ENCODE peak calls at places on chromosome 12, in seven cellular contexts. U is lower leg skin; K is transverse colon; T is CD8-positive, alpha-beta T cell; P is fibroblast of mammary gland; D is WERI-Rb-1; S is HL-60. W is an unnamed sample.

GRCh38 chr12:67650127-67650495 is 1.6 kb downstream of the DYRK2 start:
- DNase-seq in T (peak; percentile 11), K (no peak), D (no peak), U (no peak), P (peak; percentile 38), S (no peak), W (no peak)

GRCh38 chr12:82359115-82359478 is 768 bp downstream of the METTL25 start:
- DNase-seq in P (no peak), K (no peak), T (no peak), S (peak; percentile 6), D (peak; percentile 16), U (no peak), W (no peak)

GRCh38 chr12:69045430-69045829 is 112.5 kb upstream of the CPM start:
- DNase-seq in U (no peak), T (no peak), S (no peak), P (no peak), K (no peak), D (no peak), W (no peak)

GRCh38 chr12:27965966-27966365 is 6.6 kb downstream of the PTHLH start:
- DNase-seq in T (no peak), S (no peak), K (no peak), U (no peak), D (no peak), P (peak; percentile 78), W (no peak)

GRCh38 chr12:93158065-93158843 is 219.5 kb upstream of the NUDT4 start:
- DNase-seq in K (no peak), P (no peak), D (no peak), U (no peak), T (no peak), S (no peak), W (no peak)

GRCh38 chr12:13203028-13203922 is 6.7 kb downstream of the EMP1 start:
- DNase-seq in P (peak; percentile 87), U (peak; percentile 80), K (peak; percentile 41), D (peak; percentile 73), S (peak; percentile 6), T (no peak), W (no peak)

GRCh38 chr12:114680498-114681148 is 3.4 kb downstream of the TBX3 start:
- DNase-seq in K (no peak), P (no peak), S (no peak), U (no peak), D (no peak), T (no peak), W (no peak)

GRCh38 chr12:124543591-124544310 is 23.7 kb downstream of the NCOR2 start:
- DNase-seq in D (peak; percentile 96), K (no peak), T (no peak), S (no peak), P (peak; percentile 60), U (no peak), W (no peak)

GRCh38 chr12:11307143-11307542 is 3.1 kb downstream of the PRB4 start:
- DNase-seq in U (no peak), K (no peak), T (no peak), D (no peak), S (no peak), P (no peak), W (no peak)

GRCh38 chr12:43287991-43288390 is 264.0 kb downstream of the ADAMTS20 start:
- DNase-seq in D (no peak), T (no peak), P (no peak), S (no peak), K (no peak), U (no peak), W (no peak)

GRCh38 chr12:49092086-49092815 is 2.4 kb downstream of the DHH start:
- DNase-seq in D (peak; percentile 77), U (no peak), K (no peak), S (peak; percentile 64), T (peak; percentile 60), P (peak; percentile 41), W (no peak)

GRCh38 chr12:56315626-56316473 is at the start of gene CNPY2:
- DNase-seq in U (peak; percentile 94), K (peak; percentile 96), D (peak; percentile 99), T (peak; percentile 92), S (peak; percentile 96), P (peak; percentile 96), W (peak; percentile 94)
- TF ChIP-seq CTCF in U (no peak), K (peak; percentile 33), D (peak; percentile 41), T (no peak), S (no peak), P (no peak), W (no peak)

DNA sequence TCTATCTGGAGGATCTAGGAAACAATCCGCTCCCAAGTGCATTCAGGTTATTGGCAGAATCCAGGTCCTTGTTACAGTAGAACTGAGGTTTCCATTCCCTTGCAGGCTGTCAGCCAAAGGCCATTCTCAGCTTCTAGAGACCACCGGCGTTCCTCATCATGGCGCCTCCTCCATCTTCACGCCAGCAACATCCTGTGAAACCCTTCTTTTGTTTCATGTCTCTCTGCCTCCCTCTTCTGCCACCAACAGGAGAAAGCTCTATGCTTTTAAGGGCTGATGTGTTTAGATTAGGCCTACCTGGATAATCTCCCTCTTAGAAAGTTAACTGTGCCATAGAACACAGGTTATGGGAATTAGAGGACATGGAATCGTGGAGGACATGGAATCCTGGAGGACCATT is 133.0 kb upstream of the RASSF8 start:
- DNase-seq in U (no peak), K (no peak), T (no peak), S (no peak), D (no peak), P (peak; percentile 43), W (no peak)
- TF ChIP-seq CTCF in U (no peak), K (no peak), T (no peak), S (no peak), D (no peak), P (peak; percentile 35), W (no peak)

GRCh38 chr12:16075887-16076286 is 164.8 kb downstream of the DERA start:
- DNase-seq in T (no peak), U (no peak), K (no peak), P (no peak), D (no peak), S (no peak), W (no peak)

GRCh38 chr12:16076970-16077527 is 165.9 kb downstream of the DERA start:
- DNase-seq in U (no peak), T (no peak), P (no peak), D (no peak), S (no peak), K (peak; percentile 10), W (no peak)

GRCh38 chr12:16076553-16076952 is 165.4 kb downstream of the DERA start:
- DNase-seq in U (no peak), P (peak; percentile 45), K (no peak), D (peak; percentile 35), T (no peak), S (peak; percentile 59), W (no peak)
- TF ChIP-seq CTCF in U (no peak), P (peak; percentile 51), K (no peak), D (peak; percentile 80), T (no peak), S (peak; percentile 53), W (peak; percentile 45)

GRCh38 chr12:40390980-40391379 is 166.2 kb downstream of the LRRK2 start:
- DNase-seq in D (no peak), T (no peak), P (no peak), K (no peak), U (no peak), S (no peak), W (no peak)
- TF ChIP-seq CTCF in D (no peak), T (no peak), P (no peak), K (no peak), U (no peak), S (no peak), W (no peak)

DNA sequence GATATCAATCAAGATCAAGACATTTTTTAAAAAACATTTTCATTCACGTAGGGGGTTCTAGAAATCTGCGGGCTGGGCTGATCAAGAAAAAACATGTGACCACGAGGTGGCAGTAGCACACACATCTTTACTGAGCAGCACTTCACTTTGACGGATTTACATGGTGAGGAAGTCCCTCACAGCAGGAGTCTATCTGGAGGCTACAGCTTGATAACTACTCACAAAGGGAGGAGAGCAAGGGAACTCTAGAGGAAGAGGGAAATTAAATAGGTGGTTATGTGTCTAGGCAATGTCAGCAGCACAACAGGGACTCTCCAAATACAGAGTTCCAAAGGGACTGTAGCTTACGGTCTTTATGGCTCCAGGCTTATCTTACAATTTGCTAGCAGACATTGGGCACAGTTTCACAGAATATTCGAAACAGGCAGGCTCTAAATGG is 248.1 kb downstream of the DPY19L2 start:
- DNase-seq in K (peak; percentile 33), T (peak; percentile 8), P (peak; percentile 59), U (no peak), S (peak; percentile 65), D (peak; percentile 80), W (no peak)
- TF ChIP-seq CTCF in K (peak; percentile 21), T (peak; percentile 32), P (peak; percentile 60), U (no peak), S (peak; percentile 13), D (peak; percentile 64), W (peak; percentile 68)

DNA sequence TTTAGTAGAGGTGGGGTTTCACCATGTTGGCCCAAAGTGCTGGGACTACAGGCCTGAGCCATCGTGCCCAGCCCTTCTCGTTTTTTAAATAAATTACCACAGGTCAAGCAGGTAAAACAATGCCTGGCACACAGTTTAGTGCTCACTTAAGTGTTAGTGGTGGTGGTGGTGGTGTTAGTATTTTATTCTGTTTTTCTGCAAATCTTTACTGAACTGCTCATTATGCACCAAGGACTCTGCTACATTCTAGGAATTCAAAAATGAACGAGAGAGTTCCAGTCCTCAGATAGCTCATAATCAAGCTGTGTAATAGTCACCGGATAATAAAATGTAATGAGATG is 716 bp downstream of the ITFG2 start:
- DNase-seq in U (no peak), P (no peak), K (no peak), T (no peak), S (no peak), D (no peak), W (no peak)
- TF ChIP-seq CTCF in U (no peak), P (no peak), K (no peak), T (no peak), S (no peak), D (no peak), W (no peak)

GRCh38 chr12:53625373-53625945 is 723 bp downstream of the ATF7 start:
- DNase-seq in T (no peak), P (no peak), K (no peak), D (no peak), U (no peak), S (no peak), W (no peak)
- TF ChIP-seq CTCF in T (no peak), P (no peak), K (no peak), D (no peak), U (no peak), S (no peak), W (no peak)

DNA sequence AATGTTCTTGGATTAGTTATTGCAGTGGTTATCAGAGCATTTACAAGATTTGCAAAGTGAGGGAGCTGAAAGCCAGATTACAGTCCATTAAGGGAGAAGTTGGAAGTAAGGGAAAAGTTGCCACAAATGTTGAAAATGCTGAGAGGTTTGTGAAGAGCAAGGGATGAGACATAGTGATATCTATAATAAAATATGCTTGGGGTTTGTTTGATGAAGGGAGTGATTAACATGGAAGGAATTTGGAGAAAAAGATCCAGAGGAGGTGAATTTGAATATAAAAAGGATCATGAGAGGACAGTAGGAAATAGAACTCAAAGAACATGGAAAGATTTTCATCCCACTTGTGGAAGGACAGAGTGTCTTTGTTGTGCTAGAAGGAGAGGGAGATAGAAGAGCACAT is 19.3 kb upstream of the CCER1 start:
- DNase-seq in T (no peak), D (no peak), K (no peak), P (peak; percentile 54), S (no peak), U (no peak), W (no peak)
- TF ChIP-seq CTCF in T (no peak), D (no peak), K (no peak), P (no peak), S (no peak), U (no peak), W (no peak)